ENCODE peak calls at places on chromosomes 16 and 17, in nine cellular contexts. One of them, this sample, is unnamed.

GRCh38 chr17:75494326-75494877 is 20.9 kb downstream of the CASKIN2 start:
- DNase-seq in stimulated activated CD4-positive, alpha-beta T cell treated with anti-CD3 and anti-CD28 coated beads, Interleukin-15, amount 100 ng/mL, for 1 hour: no peak
- DNase-seq in retina: no peak
- DNase-seq in posterior cingulate gyrus: no peak
- DNase-seq in GM13977: no peak
- DNase-seq in ELF-1: no peak
- DNase-seq in heart left ventricle: no peak
- DNase-seq in activated T-helper 1 cell treated with Interleukin-2 at 50 U/mL for 16 hours: no peak
- DNase-seq in GM23248: no peak
- DNase-seq in this sample: no peak

GRCh38 chr17:56119191-56119590 is 34.1 kb upstream of the ANKFN1 start:
- DNase-seq in ELF-1: no peak
- DNase-seq in activated T-helper 1 cell treated with Interleukin-2 at 50 U/mL for 16 hours: no peak
- DNase-seq in posterior cingulate gyrus: no peak
- DNase-seq in stimulated activated CD4-positive, alpha-beta T cell treated with anti-CD3 and anti-CD28 coated beads, Interleukin-15, amount 100 ng/mL, for 1 hour: no peak
- DNase-seq in heart left ventricle: no peak
- DNase-seq in GM13977: no peak
- DNase-seq in GM23248: no peak
- DNase-seq in retina: no peak
- DNase-seq in this sample: no peak

GRCh38 chr17:1180434-1180742 is 607 bp upstream of the ABR start:
- DNase-seq in heart left ventricle: no peak
- DNase-seq in posterior cingulate gyrus: no peak
- DNase-seq in GM23248: no peak
- DNase-seq in activated T-helper 1 cell treated with Interleukin-2 at 50 U/mL for 16 hours: no peak
- DNase-seq in stimulated activated CD4-positive, alpha-beta T cell treated with anti-CD3 and anti-CD28 coated beads, Interleukin-15, amount 100 ng/mL, for 1 hour: no peak
- DNase-seq in GM13977: no peak
- DNase-seq in retina: peak
- DNase-seq in ELF-1: peak
- DNase-seq in this sample: no peak

GRCh38 chr17:59848778-59849177 is 44.0 kb downstream of the TUBD1 start:
- DNase-seq in activated T-helper 1 cell treated with Interleukin-2 at 50 U/mL for 16 hours: no peak
- DNase-seq in GM13977: no peak
- DNase-seq in stimulated activated CD4-positive, alpha-beta T cell treated with anti-CD3 and anti-CD28 coated beads, Interleukin-15, amount 100 ng/mL, for 1 hour: no peak
- DNase-seq in retina: no peak
- DNase-seq in posterior cingulate gyrus: peak
- DNase-seq in heart left ventricle: peak
- DNase-seq in GM23248: peak
- DNase-seq in ELF-1: no peak
- DNase-seq in this sample: no peak

GRCh38 chr16:10178079-10178478 is 4.1 kb downstream of the GRIN2A start:
- DNase-seq in heart left ventricle: no peak
- DNase-seq in GM23248: no peak
- DNase-seq in retina: no peak
- DNase-seq in activated T-helper 1 cell treated with Interleukin-2 at 50 U/mL for 16 hours: no peak
- DNase-seq in stimulated activated CD4-positive, alpha-beta T cell treated with anti-CD3 and anti-CD28 coated beads, Interleukin-15, amount 100 ng/mL, for 1 hour: no peak
- DNase-seq in GM13977: no peak
- DNase-seq in posterior cingulate gyrus: no peak
- DNase-seq in ELF-1: no peak
- DNase-seq in this sample: no peak

GRCh38 chr16:1781758-1782407 is 488 bp downstream of the SPSB3 start:
- DNase-seq in activated T-helper 1 cell treated with Interleukin-2 at 50 U/mL for 16 hours: peak
- DNase-seq in GM13977: no peak
- DNase-seq in heart left ventricle: no peak
- DNase-seq in retina: peak
- DNase-seq in stimulated activated CD4-positive, alpha-beta T cell treated with anti-CD3 and anti-CD28 coated beads, Interleukin-15, amount 100 ng/mL, for 1 hour: no peak
- DNase-seq in posterior cingulate gyrus: peak
- DNase-seq in ELF-1: peak
- DNase-seq in GM23248: peak
- DNase-seq in this sample: peak

GRCh38 chr16:397736-398332 is 835 bp downstream of the NME4 start:
- DNase-seq in posterior cingulate gyrus: peak
- DNase-seq in GM23248: peak
- DNase-seq in ELF-1: peak
- DNase-seq in activated T-helper 1 cell treated with Interleukin-2 at 50 U/mL for 16 hours: no peak
- DNase-seq in retina: peak
- DNase-seq in heart left ventricle: peak
- DNase-seq in GM13977: peak
- DNase-seq in stimulated activated CD4-positive, alpha-beta T cell treated with anti-CD3 and anti-CD28 coated beads, Interleukin-15, amount 100 ng/mL, for 1 hour: no peak
- DNase-seq in this sample: no peak

GRCh38 chr17:12667299-12667958 is 1.7 kb downstream of the MYOCD start:
- DNase-seq in activated T-helper 1 cell treated with Interleukin-2 at 50 U/mL for 16 hours: no peak
- DNase-seq in GM13977: peak
- DNase-seq in heart left ventricle: peak
- DNase-seq in GM23248: peak
- DNase-seq in retina: peak
- DNase-seq in stimulated activated CD4-positive, alpha-beta T cell treated with anti-CD3 and anti-CD28 coated beads, Interleukin-15, amount 100 ng/mL, for 1 hour: no peak
- DNase-seq in ELF-1: peak
- DNase-seq in posterior cingulate gyrus: no peak
- DNase-seq in this sample: no peak

GRCh38 chr17:79338589-79338988 is 264.0 kb downstream of the ENGASE start:
- DNase-seq in GM13977: no peak
- DNase-seq in retina: no peak
- DNase-seq in GM23248: peak
- DNase-seq in heart left ventricle: no peak
- DNase-seq in stimulated activated CD4-positive, alpha-beta T cell treated with anti-CD3 and anti-CD28 coated beads, Interleukin-15, amount 100 ng/mL, for 1 hour: no peak
- DNase-seq in ELF-1: peak
- DNase-seq in activated T-helper 1 cell treated with Interleukin-2 at 50 U/mL for 16 hours: no peak
- DNase-seq in posterior cingulate gyrus: peak
- DNase-seq in this sample: no peak

GRCh38 chr17:62000186-62000585 is 64.9 kb downstream of the MED13 start:
- DNase-seq in retina: no peak
- DNase-seq in GM23248: no peak
- DNase-seq in heart left ventricle: no peak
- DNase-seq in ELF-1: no peak
- DNase-seq in posterior cingulate gyrus: no peak
- DNase-seq in GM13977: no peak
- DNase-seq in stimulated activated CD4-positive, alpha-beta T cell treated with anti-CD3 and anti-CD28 coated beads, Interleukin-15, amount 100 ng/mL, for 1 hour: no peak
- DNase-seq in activated T-helper 1 cell treated with Interleukin-2 at 50 U/mL for 16 hours: no peak
- DNase-seq in this sample: no peak

GRCh38 chr17:6047966-6048365 is 22.2 kb upstream of the WSCD1 start:
- DNase-seq in stimulated activated CD4-positive, alpha-beta T cell treated with anti-CD3 and anti-CD28 coated beads, Interleukin-15, amount 100 ng/mL, for 1 hour: no peak
- DNase-seq in ELF-1: no peak
- DNase-seq in GM23248: no peak
- DNase-seq in retina: no peak
- DNase-seq in posterior cingulate gyrus: peak
- DNase-seq in GM13977: no peak
- DNase-seq in heart left ventricle: no peak
- DNase-seq in activated T-helper 1 cell treated with Interleukin-2 at 50 U/mL for 16 hours: no peak
- DNase-seq in this sample: no peak

GRCh38 chr16:85681255-85681654 is 7.5 kb downstream of the GINS2 start:
- DNase-seq in ELF-1: no peak
- DNase-seq in GM13977: no peak
- DNase-seq in activated T-helper 1 cell treated with Interleukin-2 at 50 U/mL for 16 hours: no peak
- DNase-seq in retina: no peak
- DNase-seq in posterior cingulate gyrus: peak
- DNase-seq in stimulated activated CD4-positive, alpha-beta T cell treated with anti-CD3 and anti-CD28 coated beads, Interleukin-15, amount 100 ng/mL, for 1 hour: no peak
- DNase-seq in GM23248: no peak
- DNase-seq in heart left ventricle: no peak
- DNase-seq in this sample: no peak

GRCh38 chr17:62755139-62755851 is 52.8 kb downstream of the MARCHF10 start:
- DNase-seq in ELF-1: peak
- DNase-seq in GM23248: peak
- DNase-seq in activated T-helper 1 cell treated with Interleukin-2 at 50 U/mL for 16 hours: no peak
- DNase-seq in heart left ventricle: peak
- DNase-seq in GM13977: no peak
- DNase-seq in posterior cingulate gyrus: no peak
- DNase-seq in retina: no peak
- DNase-seq in stimulated activated CD4-positive, alpha-beta T cell treated with anti-CD3 and anti-CD28 coated beads, Interleukin-15, amount 100 ng/mL, for 1 hour: no peak
- DNase-seq in this sample: no peak

GRCh38 chr17:76475302-76475701 is 7.9 kb downstream of the AANAT start:
- DNase-seq in heart left ventricle: no peak
- DNase-seq in GM23248: no peak
- DNase-seq in ELF-1: no peak
- DNase-seq in activated T-helper 1 cell treated with Interleukin-2 at 50 U/mL for 16 hours: no peak
- DNase-seq in stimulated activated CD4-positive, alpha-beta T cell treated with anti-CD3 and anti-CD28 coated beads, Interleukin-15, amount 100 ng/mL, for 1 hour: no peak
- DNase-seq in posterior cingulate gyrus: no peak
- DNase-seq in retina: no peak
- DNase-seq in GM13977: no peak
- DNase-seq in this sample: no peak

GRCh38 chr17:75476752-75477492 is 20.5 kb downstream of the TMEM94 start:
- DNase-seq in ELF-1: no peak
- DNase-seq in activated T-helper 1 cell treated with Interleukin-2 at 50 U/mL for 16 hours: no peak
- DNase-seq in retina: no peak
- DNase-seq in GM13977: no peak
- DNase-seq in heart left ventricle: no peak
- DNase-seq in stimulated activated CD4-positive, alpha-beta T cell treated with anti-CD3 and anti-CD28 coated beads, Interleukin-15, amount 100 ng/mL, for 1 hour: no peak
- DNase-seq in GM23248: no peak
- DNase-seq in posterior cingulate gyrus: peak
- DNase-seq in this sample: no peak

GRCh38 chr16:24609740-24610420 is 70.5 kb downstream of the RBBP6 start:
- DNase-seq in posterior cingulate gyrus: peak
- DNase-seq in stimulated activated CD4-positive, alpha-beta T cell treated with anti-CD3 and anti-CD28 coated beads, Interleukin-15, amount 100 ng/mL, for 1 hour: no peak
- DNase-seq in heart left ventricle: peak
- DNase-seq in GM23248: peak
- DNase-seq in GM13977: no peak
- DNase-seq in retina: peak
- DNase-seq in activated T-helper 1 cell treated with Interleukin-2 at 50 U/mL for 16 hours: no peak
- DNase-seq in ELF-1: peak
- DNase-seq in this sample: peak

GRCh38 chr16:935684-936083 is 35.1 kb downstream of the LMF1 start:
- DNase-seq in GM23248: no peak
- DNase-seq in GM13977: no peak
- DNase-seq in retina: no peak
- DNase-seq in stimulated activated CD4-positive, alpha-beta T cell treated with anti-CD3 and anti-CD28 coated beads, Interleukin-15, amount 100 ng/mL, for 1 hour: no peak
- DNase-seq in activated T-helper 1 cell treated with Interleukin-2 at 50 U/mL for 16 hours: no peak
- DNase-seq in posterior cingulate gyrus: peak
- DNase-seq in ELF-1: no peak
- DNase-seq in heart left ventricle: peak
- DNase-seq in this sample: no peak

GRCh38 chr17:55758171-55758570 is 7.3 kb downstream of the PCTP start:
- DNase-seq in activated T-helper 1 cell treated with Interleukin-2 at 50 U/mL for 16 hours: no peak
- DNase-seq in posterior cingulate gyrus: no peak
- DNase-seq in heart left ventricle: no peak
- DNase-seq in retina: no peak
- DNase-seq in GM13977: no peak
- DNase-seq in GM23248: no peak
- DNase-seq in ELF-1: no peak
- DNase-seq in stimulated activated CD4-positive, alpha-beta T cell treated with anti-CD3 and anti-CD28 coated beads, Interleukin-15, amount 100 ng/mL, for 1 hour: no peak
- DNase-seq in this sample: no peak

GRCh38 chr16:75317101-75317522 is 65.7 kb upstream of the BCAR1 start:
- DNase-seq in activated T-helper 1 cell treated with Interleukin-2 at 50 U/mL for 16 hours: no peak
- DNase-seq in retina: no peak
- DNase-seq in stimulated activated CD4-positive, alpha-beta T cell treated with anti-CD3 and anti-CD28 coated beads, Interleukin-15, amount 100 ng/mL, for 1 hour: no peak
- DNase-seq in GM23248: peak
- DNase-seq in heart left ventricle: peak
- DNase-seq in GM13977: no peak
- DNase-seq in ELF-1: no peak
- DNase-seq in posterior cingulate gyrus: no peak
- DNase-seq in this sample: no peak

GRCh38 chr16:74724820-74725549 is 24.3 kb upstream of the MLKL start:
- DNase-seq in ELF-1: no peak
- DNase-seq in stimulated activated CD4-positive, alpha-beta T cell treated with anti-CD3 and anti-CD28 coated beads, Interleukin-15, amount 100 ng/mL, for 1 hour: no peak
- DNase-seq in retina: peak
- DNase-seq in heart left ventricle: no peak
- DNase-seq in posterior cingulate gyrus: peak
- DNase-seq in GM23248: peak
- DNase-seq in GM13977: no peak
- DNase-seq in activated T-helper 1 cell treated with Interleukin-2 at 50 U/mL for 16 hours: no peak
- DNase-seq in this sample: no peak

GRCh38 chr16:11914759-11915643 is 755 bp downstream of the GSPT1 start:
- DNase-seq in stimulated activated CD4-positive, alpha-beta T cell treated with anti-CD3 and anti-CD28 coated beads, Interleukin-15, amount 100 ng/mL, for 1 hour: peak
- DNase-seq in ELF-1: peak
- DNase-seq in heart left ventricle: peak
- DNase-seq in activated T-helper 1 cell treated with Interleukin-2 at 50 U/mL for 16 hours: peak
- DNase-seq in posterior cingulate gyrus: peak
- DNase-seq in retina: peak
- DNase-seq in GM23248: peak
- DNase-seq in GM13977: peak
- DNase-seq in this sample: peak

GRCh38 chr17:17126131-17127110 is 79.7 kb downstream of the PLD6 start:
- DNase-seq in retina: no peak
- DNase-seq in stimulated activated CD4-positive, alpha-beta T cell treated with anti-CD3 and anti-CD28 coated beads, Interleukin-15, amount 100 ng/mL, for 1 hour: no peak
- DNase-seq in heart left ventricle: peak
- DNase-seq in activated T-helper 1 cell treated with Interleukin-2 at 50 U/mL for 16 hours: no peak
- DNase-seq in ELF-1: no peak
- DNase-seq in GM13977: no peak
- DNase-seq in posterior cingulate gyrus: peak
- DNase-seq in GM23248: no peak
- DNase-seq in this sample: no peak

GRCh38 chr16:67571981-67572431 is 9.7 kb downstream of the CTCF start:
- DNase-seq in stimulated activated CD4-positive, alpha-beta T cell treated with anti-CD3 and anti-CD28 coated beads, Interleukin-15, amount 100 ng/mL, for 1 hour: no peak
- DNase-seq in ELF-1: no peak
- DNase-seq in posterior cingulate gyrus: no peak
- DNase-seq in retina: no peak
- DNase-seq in activated T-helper 1 cell treated with Interleukin-2 at 50 U/mL for 16 hours: no peak
- DNase-seq in GM23248: peak
- DNase-seq in heart left ventricle: no peak
- DNase-seq in GM13977: no peak
- DNase-seq in this sample: no peak

GRCh38 chr17:50043290-50044148 is 12.4 kb upstream of the ITGA3 start:
- DNase-seq in retina: no peak
- DNase-seq in GM23248: peak
- DNase-seq in posterior cingulate gyrus: peak
- DNase-seq in stimulated activated CD4-positive, alpha-beta T cell treated with anti-CD3 and anti-CD28 coated beads, Interleukin-15, amount 100 ng/mL, for 1 hour: no peak
- DNase-seq in activated T-helper 1 cell treated with Interleukin-2 at 50 U/mL for 16 hours: no peak
- DNase-seq in GM13977: no peak
- DNase-seq in ELF-1: no peak
- DNase-seq in heart left ventricle: peak
- DNase-seq in this sample: no peak

GRCh38 chr17:29590979-29591736 is 1.7 kb upstream of the GIT1 start:
- DNase-seq in GM13977: peak
- DNase-seq in ELF-1: no peak
- DNase-seq in stimulated activated CD4-positive, alpha-beta T cell treated with anti-CD3 and anti-CD28 coated beads, Interleukin-15, amount 100 ng/mL, for 1 hour: no peak
- DNase-seq in posterior cingulate gyrus: peak
- DNase-seq in heart left ventricle: peak
- DNase-seq in activated T-helper 1 cell treated with Interleukin-2 at 50 U/mL for 16 hours: no peak
- DNase-seq in GM23248: peak
- DNase-seq in retina: peak
- DNase-seq in this sample: no peak

GRCh38 chr17:74818306-74818705 is 41.4 kb downstream of the GRIN2C start:
- DNase-seq in posterior cingulate gyrus: no peak
- DNase-seq in ELF-1: no peak
- DNase-seq in GM23248: no peak
- DNase-seq in GM13977: no peak
- DNase-seq in retina: no peak
- DNase-seq in heart left ventricle: no peak
- DNase-seq in activated T-helper 1 cell treated with Interleukin-2 at 50 U/mL for 16 hours: no peak
- DNase-seq in stimulated activated CD4-positive, alpha-beta T cell treated with anti-CD3 and anti-CD28 coated beads, Interleukin-15, amount 100 ng/mL, for 1 hour: no peak
- DNase-seq in this sample: no peak

GRCh38 chr17:32783602-32784001 is 93.3 kb downstream of the MYO1D start:
- DNase-seq in posterior cingulate gyrus: no peak
- DNase-seq in heart left ventricle: no peak
- DNase-seq in ELF-1: peak
- DNase-seq in activated T-helper 1 cell treated with Interleukin-2 at 50 U/mL for 16 hours: no peak
- DNase-seq in stimulated activated CD4-positive, alpha-beta T cell treated with anti-CD3 and anti-CD28 coated beads, Interleukin-15, amount 100 ng/mL, for 1 hour: no peak
- DNase-seq in GM13977: peak
- DNase-seq in GM23248: peak
- DNase-seq in retina: peak
- DNase-seq in this sample: peak